ENCODE peak calls at places on chromosomes 11 and 22, in five cellular contexts. One of them, this sample, is unnamed. For H3K4me1, the result is how much of the 10 kb centered on the place peaks cover.

GRCh38 chr11:19370100-19370861 is 129.5 kb upstream of the E2F8 start:
- DNase-seq in left ventricle myocardium inferior: peak
- DNase-seq in mucosa of descending colon: no peak
- DNase-seq in heart right ventricle: no peak
- DNase-seq in body of pancreas: peak
- DNase-seq in this sample: no peak

GRCh38 chr11:20156876-20157613 is 3.2 kb downstream of the DBX1 start:
- DNase-seq in mucosa of descending colon: no peak
- DNase-seq in heart right ventricle: no peak
- DNase-seq in left ventricle myocardium inferior: no peak
- DNase-seq in body of pancreas: peak
- DNase-seq in this sample: no peak

GRCh38 chr11:2264366-2265011 is 5.9 kb downstream of the ASCL2 start:
- DNase-seq in heart right ventricle: no peak
- DNase-seq in mucosa of descending colon: no peak
- DNase-seq in body of pancreas: no peak
- DNase-seq in left ventricle myocardium inferior: no peak
- DNase-seq in this sample: no peak

GRCh38 chr22:35489225-35489624 is 51.4 kb upstream of the RASD2 start:
- DNase-seq in left ventricle myocardium inferior: no peak
- DNase-seq in mucosa of descending colon: no peak
- DNase-seq in heart right ventricle: no peak
- DNase-seq in body of pancreas: no peak
- DNase-seq in this sample: no peak

GRCh38 chr22:41197808-41198585 is 7.1 kb upstream of the L3MBTL2 start:
- DNase-seq in heart right ventricle: no peak
- DNase-seq in body of pancreas: peak
- DNase-seq in mucosa of descending colon: peak
- DNase-seq in left ventricle myocardium inferior: peak
- DNase-seq in this sample: peak

GRCh38 chr22:30947821-30948454 is 20.6 kb downstream of the MORC2 start:
- DNase-seq in heart right ventricle: peak
- DNase-seq in mucosa of descending colon: no peak
- DNase-seq in left ventricle myocardium inferior: no peak
- DNase-seq in body of pancreas: no peak
- DNase-seq in this sample: no peak

GRCh38 chr11:72937439-72937838 is 123.2 kb downstream of the ATG16L2 start:
- DNase-seq in body of pancreas: no peak
- DNase-seq in left ventricle myocardium inferior: no peak
- DNase-seq in heart right ventricle: no peak
- DNase-seq in mucosa of descending colon: no peak
- DNase-seq in this sample: no peak

GRCh38 chr11:13831707-13832106 is 130.8 kb upstream of the SPON1 start:
- DNase-seq in mucosa of descending colon: no peak
- DNase-seq in heart right ventricle: no peak
- DNase-seq in body of pancreas: peak
- DNase-seq in left ventricle myocardium inferior: no peak
- DNase-seq in this sample: no peak

GRCh38 chr11:99197477-99197876 is 176.7 kb downstream of the CNTN5 start:
- DNase-seq in body of pancreas: no peak
- DNase-seq in heart right ventricle: no peak
- DNase-seq in mucosa of descending colon: no peak
- DNase-seq in left ventricle myocardium inferior: no peak
- DNase-seq in this sample: no peak

GRCh38 chr11:68354181-68354872 is 41.9 kb downstream of the LRP5 start:
- DNase-seq in body of pancreas: peak
- DNase-seq in mucosa of descending colon: peak
- DNase-seq in heart right ventricle: peak
- DNase-seq in left ventricle myocardium inferior: peak
- DNase-seq in this sample: peak

GRCh38 chr11:76067099-76067498 is 139.2 kb downstream of the WNT11 start:
- DNase-seq in mucosa of descending colon: no peak
- DNase-seq in left ventricle myocardium inferior: no peak
- DNase-seq in heart right ventricle: no peak
- DNase-seq in body of pancreas: peak
- DNase-seq in this sample: no peak

GRCh38 chr11:94544832-94545640 is 1.3 kb downstream of the FUT4 start:
- DNase-seq in left ventricle myocardium inferior: peak
- DNase-seq in body of pancreas: peak
- DNase-seq in mucosa of descending colon: peak
- DNase-seq in heart right ventricle: peak
- DNase-seq in this sample: peak

GRCh38 chr22:45240810-45241631 is at the start of gene KIAA0930:
- DNase-seq in heart right ventricle: peak
- DNase-seq in mucosa of descending colon: peak
- DNase-seq in body of pancreas: peak
- DNase-seq in left ventricle myocardium inferior: peak
- DNase-seq in this sample: peak

GRCh38 chr11:68946416-68947090 is 34.2 kb downstream of the MRGPRD start:
- DNase-seq in body of pancreas: peak
- DNase-seq in heart right ventricle: no peak
- DNase-seq in mucosa of descending colon: no peak
- DNase-seq in left ventricle myocardium inferior: no peak
- DNase-seq in this sample: no peak

GRCh38 chr11:37905707-37906417 is 1307.8 kb upstream of the RAG2 start:
- DNase-seq in body of pancreas: peak
- DNase-seq in left ventricle myocardium inferior: no peak
- DNase-seq in heart right ventricle: no peak
- DNase-seq in mucosa of descending colon: peak
- DNase-seq in this sample: no peak

GRCh38 chr11:79119491-79120284 is 321.1 kb downstream of the TENM4 start:
- DNase-seq in body of pancreas: no peak
- DNase-seq in left ventricle myocardium inferior: no peak
- DNase-seq in mucosa of descending colon: no peak
- DNase-seq in heart right ventricle: no peak
- DNase-seq in this sample: no peak

GRCh38 chr22:47168900-47169800 is 406.7 kb downstream of the TBC1D22A start:
- DNase-seq in mucosa of descending colon: peak
- DNase-seq in body of pancreas: peak
- DNase-seq in heart right ventricle: no peak
- DNase-seq in left ventricle myocardium inferior: no peak
- DNase-seq in this sample: peak

GRCh38 chr11:23509023-23509422 is 648.7 kb upstream of the CCDC179 start:
- DNase-seq in body of pancreas: no peak
- DNase-seq in heart right ventricle: no peak
- DNase-seq in left ventricle myocardium inferior: no peak
- DNase-seq in mucosa of descending colon: no peak
- DNase-seq in this sample: no peak

GRCh38 chr11:94794287-94795168 is 26.4 kb downstream of the AMOTL1 start:
- DNase-seq in heart right ventricle: peak
- DNase-seq in mucosa of descending colon: no peak
- DNase-seq in left ventricle myocardium inferior: peak
- DNase-seq in body of pancreas: peak
- DNase-seq in this sample: peak

GRCh38 chr11:114399903-114400221 is 449 bp downstream of the C11orf71 start:
- DNase-seq in heart right ventricle: no peak
- DNase-seq in mucosa of descending colon: no peak
- DNase-seq in left ventricle myocardium inferior: no peak
- DNase-seq in body of pancreas: peak
- DNase-seq in this sample: peak

GRCh38 chr22:21947040-21948014 is 5.3 kb downstream of the PPM1F start:
- DNase-seq in heart right ventricle: no peak
- DNase-seq in body of pancreas: no peak
- DNase-seq in left ventricle myocardium inferior: no peak
- DNase-seq in mucosa of descending colon: no peak
- DNase-seq in this sample: no peak

GRCh38 chr11:6365659-6366058 is 24.6 kb upstream of the SMPD1 start:
- DNase-seq in heart right ventricle: no peak
- DNase-seq in body of pancreas: peak
- DNase-seq in left ventricle myocardium inferior: no peak
- DNase-seq in mucosa of descending colon: no peak
- DNase-seq in this sample: no peak

GRCh38 chr22:25566812-25567211 is 2.3 kb downstream of the GRK3 start:
- DNase-seq in left ventricle myocardium inferior: no peak
- DNase-seq in body of pancreas: no peak
- DNase-seq in heart right ventricle: no peak
- DNase-seq in mucosa of descending colon: no peak
- DNase-seq in this sample: no peak

GRCh38 chr11:134597452-134597851 is 185.4 kb upstream of the B3GAT1 start:
- DNase-seq in left ventricle myocardium inferior: no peak
- DNase-seq in body of pancreas: no peak
- DNase-seq in heart right ventricle: no peak
- DNase-seq in mucosa of descending colon: no peak
- DNase-seq in this sample: peak

GRCh38 chr11:134587345-134587744 is 175.3 kb upstream of the B3GAT1 start:
- DNase-seq in body of pancreas: no peak
- DNase-seq in left ventricle myocardium inferior: no peak
- DNase-seq in heart right ventricle: no peak
- DNase-seq in mucosa of descending colon: no peak
- DNase-seq in this sample: no peak

GRCh38 chr11:134589155-134589554 is 177.1 kb upstream of the B3GAT1 start:
- DNase-seq in mucosa of descending colon: no peak
- DNase-seq in body of pancreas: no peak
- DNase-seq in heart right ventricle: no peak
- DNase-seq in left ventricle myocardium inferior: no peak
- DNase-seq in this sample: no peak

GRCh38 chr11:134596404-134596803 is 184.4 kb upstream of the B3GAT1 start:
- DNase-seq in heart right ventricle: no peak
- DNase-seq in body of pancreas: no peak
- DNase-seq in mucosa of descending colon: no peak
- DNase-seq in left ventricle myocardium inferior: no peak
- DNase-seq in this sample: no peak

GRCh38 chr11:134592391-134592990 is 180.4 kb upstream of the B3GAT1 start:
- DNase-seq in body of pancreas: no peak
- DNase-seq in mucosa of descending colon: peak
- DNase-seq in left ventricle myocardium inferior: no peak
- DNase-seq in heart right ventricle: no peak
- DNase-seq in this sample: peak
- TF ChIP-seq CTCF in body of pancreas: no peak
- TF ChIP-seq CTCF in mucosa of descending colon: no peak
- TF ChIP-seq CTCF in left ventricle myocardium inferior: no peak
- TF ChIP-seq CTCF in heart right ventricle: peak
- TF ChIP-seq CTCF in this sample: peak

GRCh38 chr22:37979782-37980181 is 4.6 kb downstream of the SOX10 start:
- DNase-seq in left ventricle myocardium inferior: no peak
- DNase-seq in mucosa of descending colon: no peak
- DNase-seq in body of pancreas: no peak
- DNase-seq in heart right ventricle: no peak
- DNase-seq in this sample: no peak
- H3K4me3 ChIP-seq in left ventricle myocardium inferior: peak
- H3K4me3 ChIP-seq in mucosa of descending colon: no peak
- H3K4me3 ChIP-seq in body of pancreas: no peak
- H3K4me3 ChIP-seq in heart right ventricle: no peak
- H3K4me3 ChIP-seq in this sample: no peak

GRCh38 chr22:17269607-17270261 is 50.5 kb upstream of the ADA2 start:
- DNase-seq in left ventricle myocardium inferior: no peak
- DNase-seq in body of pancreas: no peak
- DNase-seq in mucosa of descending colon: peak
- DNase-seq in heart right ventricle: no peak
- DNase-seq in this sample: no peak
- H3K4me1 ChIP-seq in left ventricle myocardium inferior: under half
- H3K4me1 ChIP-seq in body of pancreas: under half
- H3K4me1 ChIP-seq in mucosa of descending colon: under half
- H3K4me1 ChIP-seq in heart right ventricle: under half
- H3K4me1 ChIP-seq in this sample: under half

DNA sequence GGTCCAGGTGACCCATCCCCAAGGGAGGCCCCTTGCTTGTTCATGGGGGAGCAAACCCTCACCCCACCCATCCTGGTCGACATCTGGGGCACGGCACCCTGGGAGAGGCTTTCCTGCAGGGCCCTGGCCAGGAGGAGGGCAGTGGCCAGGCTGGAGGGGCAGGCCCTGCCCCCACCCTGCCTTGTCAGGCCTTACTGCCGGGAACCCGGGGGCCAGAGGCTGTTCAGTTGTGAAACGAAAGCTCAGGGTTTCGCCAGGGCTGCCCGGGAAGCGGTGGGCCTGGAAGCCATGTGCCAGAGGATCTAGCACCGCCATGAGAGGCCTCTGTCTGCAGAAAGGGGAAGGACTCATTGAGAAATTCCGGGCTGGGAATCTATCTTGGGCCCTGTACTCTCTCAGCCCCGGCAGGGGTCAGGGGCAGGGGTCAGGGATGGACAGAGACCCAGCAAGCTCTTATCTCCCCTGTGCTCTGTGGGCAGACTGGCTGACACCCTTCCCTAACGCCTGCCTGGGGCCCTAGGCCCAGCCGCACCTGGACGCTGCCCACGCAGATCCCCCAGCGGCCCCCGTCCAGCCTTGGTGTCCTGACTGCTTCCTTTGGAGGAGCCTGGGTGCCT is 6.3 kb downstream of the PIM3 start:
- DNase-seq in left ventricle myocardium inferior: peak
- DNase-seq in heart right ventricle: peak
- DNase-seq in mucosa of descending colon: peak
- DNase-seq in body of pancreas: peak
- DNase-seq in this sample: peak
- TF ChIP-seq CTCF in left ventricle myocardium inferior: no peak
- TF ChIP-seq CTCF in heart right ventricle: no peak
- TF ChIP-seq CTCF in mucosa of descending colon: no peak
- TF ChIP-seq CTCF in body of pancreas: peak
- TF ChIP-seq CTCF in this sample: no peak

DNA sequence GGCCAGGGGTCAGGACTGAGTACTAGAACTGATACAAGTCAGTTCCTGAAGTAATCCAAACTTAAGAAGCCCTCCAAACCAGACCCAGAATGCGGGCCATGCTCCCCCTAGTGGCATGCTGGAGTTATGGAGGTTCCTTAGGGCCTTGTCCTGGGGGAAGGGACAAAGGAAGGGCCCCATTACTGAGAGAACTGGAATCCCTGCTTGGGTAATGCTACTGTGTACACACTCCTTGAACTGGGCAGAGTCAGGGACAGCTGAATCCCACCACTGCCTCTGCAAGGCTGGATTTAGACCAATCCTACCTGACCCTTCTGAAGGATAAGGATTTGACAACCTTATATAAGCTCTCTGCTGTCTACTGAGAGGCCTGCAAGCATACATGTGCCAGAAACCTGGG is 97.3 kb upstream of the AKIP1 start:
- DNase-seq in mucosa of descending colon: peak
- DNase-seq in heart right ventricle: peak
- DNase-seq in left ventricle myocardium inferior: peak
- DNase-seq in body of pancreas: peak
- DNase-seq in this sample: peak
- H3K4me3 ChIP-seq in mucosa of descending colon: no peak
- H3K4me3 ChIP-seq in heart right ventricle: no peak
- H3K4me3 ChIP-seq in left ventricle myocardium inferior: no peak
- H3K4me3 ChIP-seq in body of pancreas: no peak
- H3K4me3 ChIP-seq in this sample: no peak

This sample was measured in upper lobe of right lung.